ENCODE peak calls at places on chromosomes 12 and 14, in ten cellular contexts. One of them, this sample, is unnamed.

GRCh38 chr14:23882884-23883283 is 70.7 kb upstream of the DHRS4 start:
- DNase-seq in fibroblast of lung: no peak
- DNase-seq in epithelial cell of esophagus: no peak
- DNase-seq in fibroblast of pulmonary artery: no peak
- DNase-seq in fibroblast of mammary gland: no peak
- DNase-seq in neural crest cell: no peak
- DNase-seq in heart left ventricle: no peak
- DNase-seq in tibial artery: no peak
- DNase-seq in neural progenitor cell: no peak
- DNase-seq in astrocyte of the spinal cord: no peak
- DNase-seq in this sample: no peak

GRCh38 chr14:67820428-67820881 is 876 bp downstream of the RAD51B start:
- DNase-seq in fibroblast of lung: peak
- DNase-seq in epithelial cell of esophagus: peak
- DNase-seq in fibroblast of pulmonary artery: peak
- DNase-seq in fibroblast of mammary gland: peak
- DNase-seq in neural crest cell: no peak
- DNase-seq in heart left ventricle: no peak
- DNase-seq in tibial artery: no peak
- DNase-seq in neural progenitor cell: peak
- DNase-seq in astrocyte of the spinal cord: no peak
- DNase-seq in this sample: peak

GRCh38 chr12:106093246-106093645 is 45.5 kb downstream of the NUAK1 start:
- DNase-seq in fibroblast of lung: no peak
- DNase-seq in epithelial cell of esophagus: no peak
- DNase-seq in fibroblast of pulmonary artery: no peak
- DNase-seq in fibroblast of mammary gland: no peak
- DNase-seq in neural crest cell: no peak
- DNase-seq in heart left ventricle: no peak
- DNase-seq in tibial artery: no peak
- DNase-seq in neural progenitor cell: no peak
- DNase-seq in astrocyte of the spinal cord: peak
- DNase-seq in this sample: no peak

GRCh38 chr14:76581592-76581991 is 179.7 kb upstream of the VASH1 start:
- DNase-seq in fibroblast of lung: no peak
- DNase-seq in epithelial cell of esophagus: peak
- DNase-seq in fibroblast of pulmonary artery: no peak
- DNase-seq in fibroblast of mammary gland: no peak
- DNase-seq in neural crest cell: no peak
- DNase-seq in heart left ventricle: no peak
- DNase-seq in tibial artery: no peak
- DNase-seq in neural progenitor cell: no peak
- DNase-seq in astrocyte of the spinal cord: no peak
- DNase-seq in this sample: peak

GRCh38 chr12:120352117-120352516 is 16.8 kb downstream of the MSI1 start:
- DNase-seq in fibroblast of lung: peak
- DNase-seq in epithelial cell of esophagus: peak
- DNase-seq in fibroblast of pulmonary artery: peak
- DNase-seq in fibroblast of mammary gland: peak
- DNase-seq in neural crest cell: no peak
- DNase-seq in heart left ventricle: no peak
- DNase-seq in tibial artery: no peak
- DNase-seq in neural progenitor cell: no peak
- DNase-seq in astrocyte of the spinal cord: peak
- DNase-seq in this sample: no peak

GRCh38 chr12:82176761-82177490 is 181.3 kb downstream of the CCDC59 start:
- DNase-seq in fibroblast of lung: no peak
- DNase-seq in epithelial cell of esophagus: no peak
- DNase-seq in fibroblast of pulmonary artery: no peak
- DNase-seq in fibroblast of mammary gland: no peak
- DNase-seq in neural crest cell: no peak
- DNase-seq in heart left ventricle: no peak
- DNase-seq in tibial artery: no peak
- DNase-seq in neural progenitor cell: no peak
- DNase-seq in astrocyte of the spinal cord: peak
- DNase-seq in this sample: no peak

GRCh38 chr12:124188561-124189405 is 106.1 kb upstream of the RFLNA start:
- DNase-seq in fibroblast of lung: no peak
- DNase-seq in epithelial cell of esophagus: peak
- DNase-seq in fibroblast of pulmonary artery: peak
- DNase-seq in fibroblast of mammary gland: no peak
- DNase-seq in neural crest cell: no peak
- DNase-seq in heart left ventricle: peak
- DNase-seq in tibial artery: no peak
- DNase-seq in neural progenitor cell: no peak
- DNase-seq in astrocyte of the spinal cord: no peak
- DNase-seq in this sample: peak

GRCh38 chr12:75725505-75726120 is 214.2 kb upstream of the KRR1 start:
- DNase-seq in fibroblast of lung: no peak
- DNase-seq in epithelial cell of esophagus: peak
- DNase-seq in fibroblast of pulmonary artery: peak
- DNase-seq in fibroblast of mammary gland: peak
- DNase-seq in neural crest cell: no peak
- DNase-seq in heart left ventricle: no peak
- DNase-seq in tibial artery: no peak
- DNase-seq in neural progenitor cell: no peak
- DNase-seq in astrocyte of the spinal cord: peak
- DNase-seq in this sample: peak

GRCh38 chr12:4441355-4442330 is 4.0 kb downstream of the FGF6 start:
- DNase-seq in fibroblast of lung: no peak
- DNase-seq in epithelial cell of esophagus: no peak
- DNase-seq in fibroblast of pulmonary artery: no peak
- DNase-seq in fibroblast of mammary gland: no peak
- DNase-seq in neural crest cell: no peak
- DNase-seq in heart left ventricle: no peak
- DNase-seq in tibial artery: no peak
- DNase-seq in neural progenitor cell: peak
- DNase-seq in astrocyte of the spinal cord: peak
- DNase-seq in this sample: no peak

GRCh38 chr14:105064721-105065143 is 498 bp downstream of the GPR132 start:
- DNase-seq in fibroblast of lung: no peak
- DNase-seq in epithelial cell of esophagus: no peak
- DNase-seq in fibroblast of pulmonary artery: peak
- DNase-seq in fibroblast of mammary gland: peak
- DNase-seq in neural crest cell: no peak
- DNase-seq in heart left ventricle: no peak
- DNase-seq in tibial artery: no peak
- DNase-seq in neural progenitor cell: peak
- DNase-seq in astrocyte of the spinal cord: peak
- DNase-seq in this sample: no peak

GRCh38 chr12:53265783-53266182 is 2.3 kb upstream of the ESPL1 start:
- DNase-seq in fibroblast of lung: no peak
- DNase-seq in epithelial cell of esophagus: peak
- DNase-seq in fibroblast of pulmonary artery: no peak
- DNase-seq in fibroblast of mammary gland: peak
- DNase-seq in neural crest cell: no peak
- DNase-seq in heart left ventricle: no peak
- DNase-seq in tibial artery: no peak
- DNase-seq in neural progenitor cell: no peak
- DNase-seq in astrocyte of the spinal cord: no peak
- DNase-seq in this sample: no peak

DNA sequence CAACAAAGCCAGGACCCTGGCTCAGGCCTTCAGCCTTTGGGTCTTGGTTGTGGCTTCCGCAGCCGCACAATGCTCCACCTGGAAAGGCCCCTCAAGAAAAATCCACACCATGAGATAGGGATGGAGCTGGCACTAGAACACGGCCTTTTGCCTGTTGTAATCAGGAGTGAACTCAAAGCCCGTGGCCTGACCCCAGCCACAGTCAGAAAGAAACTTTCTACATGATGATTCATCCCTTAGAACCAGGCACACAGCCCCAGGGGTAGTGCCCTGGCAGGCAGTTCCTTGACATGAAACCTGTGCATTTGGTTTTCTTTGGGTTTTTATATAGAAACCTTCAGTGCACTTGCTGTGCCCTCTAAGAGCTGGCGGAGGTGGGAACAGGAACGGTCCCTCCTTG is 5.1 kb downstream of the CLMN start:
- DNase-seq in fibroblast of lung: peak
- DNase-seq in epithelial cell of esophagus: peak
- DNase-seq in fibroblast of pulmonary artery: no peak
- DNase-seq in fibroblast of mammary gland: peak
- DNase-seq in neural crest cell: no peak
- DNase-seq in heart left ventricle: no peak
- DNase-seq in tibial artery: peak
- DNase-seq in neural progenitor cell: no peak
- DNase-seq in astrocyte of the spinal cord: peak
- DNase-seq in this sample: peak
- TF ChIP-seq CTCF in fibroblast of lung: no peak
- TF ChIP-seq CTCF in epithelial cell of esophagus: no peak
- TF ChIP-seq CTCF in fibroblast of pulmonary artery: no peak
- TF ChIP-seq CTCF in fibroblast of mammary gland: no peak
- TF ChIP-seq CTCF in neural crest cell: no peak
- TF ChIP-seq CTCF in heart left ventricle: no peak
- TF ChIP-seq CTCF in tibial artery: no peak
- TF ChIP-seq CTCF in neural progenitor cell: no peak
- TF ChIP-seq CTCF in astrocyte of the spinal cord: no peak
- TF ChIP-seq CTCF in this sample: no peak

GRCh38 chr12:102811125-102811737 is 105.8 kb downstream of the PAH start:
- DNase-seq in fibroblast of lung: no peak
- DNase-seq in epithelial cell of esophagus: no peak
- DNase-seq in fibroblast of pulmonary artery: peak
- DNase-seq in fibroblast of mammary gland: peak
- DNase-seq in neural crest cell: peak
- DNase-seq in heart left ventricle: no peak
- DNase-seq in tibial artery: no peak
- DNase-seq in neural progenitor cell: peak
- DNase-seq in astrocyte of the spinal cord: no peak
- DNase-seq in this sample: peak
- TF ChIP-seq CTCF in fibroblast of lung: peak
- TF ChIP-seq CTCF in epithelial cell of esophagus: peak
- TF ChIP-seq CTCF in fibroblast of pulmonary artery: peak
- TF ChIP-seq CTCF in fibroblast of mammary gland: peak
- TF ChIP-seq CTCF in neural crest cell: peak
- TF ChIP-seq CTCF in heart left ventricle: no peak
- TF ChIP-seq CTCF in tibial artery: peak
- TF ChIP-seq CTCF in neural progenitor cell: peak
- TF ChIP-seq CTCF in astrocyte of the spinal cord: peak
- TF ChIP-seq CTCF in this sample: peak

GRCh38 chr12:99806304-99806703 is 158.8 kb downstream of the GARIN6 start:
- DNase-seq in fibroblast of lung: no peak
- DNase-seq in epithelial cell of esophagus: no peak
- DNase-seq in fibroblast of pulmonary artery: no peak
- DNase-seq in fibroblast of mammary gland: no peak
- DNase-seq in neural crest cell: no peak
- DNase-seq in heart left ventricle: no peak
- DNase-seq in tibial artery: no peak
- DNase-seq in neural progenitor cell: no peak
- DNase-seq in astrocyte of the spinal cord: no peak
- DNase-seq in this sample: no peak

GRCh38 chr12:99809921-99810320 is 162.4 kb downstream of the GARIN6 start:
- DNase-seq in fibroblast of lung: no peak
- DNase-seq in epithelial cell of esophagus: no peak
- DNase-seq in fibroblast of pulmonary artery: no peak
- DNase-seq in fibroblast of mammary gland: no peak
- DNase-seq in neural crest cell: no peak
- DNase-seq in heart left ventricle: no peak
- DNase-seq in tibial artery: no peak
- DNase-seq in neural progenitor cell: peak
- DNase-seq in astrocyte of the spinal cord: no peak
- DNase-seq in this sample: no peak

DNA sequence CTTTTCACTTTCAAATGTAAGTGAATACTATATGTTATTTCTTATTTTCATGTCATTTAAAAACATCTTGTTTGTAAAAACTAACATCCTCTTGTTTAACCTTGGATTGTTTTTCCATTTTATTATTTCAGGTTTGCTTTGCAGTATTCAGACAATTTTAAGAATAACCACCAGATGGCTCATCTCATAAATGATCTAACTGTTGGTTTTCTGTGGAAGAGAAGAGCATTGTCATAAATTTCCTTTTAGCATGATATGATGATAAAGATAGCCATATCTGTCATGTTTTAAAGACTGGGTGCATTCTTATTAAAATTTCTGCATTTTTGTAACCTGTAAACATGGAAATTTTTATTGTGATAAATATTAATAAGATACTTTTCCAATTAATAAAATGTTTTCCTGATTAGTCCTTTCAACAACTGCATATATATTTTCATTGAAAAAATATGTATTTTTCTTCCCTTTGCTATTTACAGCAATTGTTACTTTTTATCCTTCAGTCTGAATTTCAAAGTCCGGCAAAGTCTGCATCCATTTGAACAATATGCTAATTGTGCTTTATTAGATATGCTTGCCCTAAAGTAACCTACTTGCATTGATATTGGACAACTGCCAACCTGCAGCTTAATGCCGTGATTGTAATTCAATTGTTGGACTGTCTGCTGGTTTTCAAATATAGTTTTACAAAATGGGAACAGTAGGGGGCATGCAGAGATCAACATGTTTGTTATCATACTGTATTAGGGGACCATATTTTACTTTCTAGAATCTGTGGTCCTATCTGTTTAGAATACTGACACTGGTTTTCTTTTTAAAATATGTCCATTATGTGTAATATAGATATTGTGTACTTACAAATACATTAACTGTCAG is 163.4 kb downstream of the GARIN6 start:
- DNase-seq in fibroblast of lung: peak
- DNase-seq in epithelial cell of esophagus: peak
- DNase-seq in fibroblast of pulmonary artery: peak
- DNase-seq in fibroblast of mammary gland: peak
- DNase-seq in neural crest cell: no peak
- DNase-seq in heart left ventricle: no peak
- DNase-seq in tibial artery: no peak
- DNase-seq in neural progenitor cell: no peak
- DNase-seq in astrocyte of the spinal cord: peak
- DNase-seq in this sample: no peak
- TF ChIP-seq CTCF in fibroblast of lung: peak
- TF ChIP-seq CTCF in epithelial cell of esophagus: peak
- TF ChIP-seq CTCF in fibroblast of pulmonary artery: peak
- TF ChIP-seq CTCF in fibroblast of mammary gland: peak
- TF ChIP-seq CTCF in neural crest cell: peak
- TF ChIP-seq CTCF in heart left ventricle: no peak
- TF ChIP-seq CTCF in tibial artery: peak
- TF ChIP-seq CTCF in neural progenitor cell: peak
- TF ChIP-seq CTCF in astrocyte of the spinal cord: peak
- TF ChIP-seq CTCF in this sample: peak

DNA sequence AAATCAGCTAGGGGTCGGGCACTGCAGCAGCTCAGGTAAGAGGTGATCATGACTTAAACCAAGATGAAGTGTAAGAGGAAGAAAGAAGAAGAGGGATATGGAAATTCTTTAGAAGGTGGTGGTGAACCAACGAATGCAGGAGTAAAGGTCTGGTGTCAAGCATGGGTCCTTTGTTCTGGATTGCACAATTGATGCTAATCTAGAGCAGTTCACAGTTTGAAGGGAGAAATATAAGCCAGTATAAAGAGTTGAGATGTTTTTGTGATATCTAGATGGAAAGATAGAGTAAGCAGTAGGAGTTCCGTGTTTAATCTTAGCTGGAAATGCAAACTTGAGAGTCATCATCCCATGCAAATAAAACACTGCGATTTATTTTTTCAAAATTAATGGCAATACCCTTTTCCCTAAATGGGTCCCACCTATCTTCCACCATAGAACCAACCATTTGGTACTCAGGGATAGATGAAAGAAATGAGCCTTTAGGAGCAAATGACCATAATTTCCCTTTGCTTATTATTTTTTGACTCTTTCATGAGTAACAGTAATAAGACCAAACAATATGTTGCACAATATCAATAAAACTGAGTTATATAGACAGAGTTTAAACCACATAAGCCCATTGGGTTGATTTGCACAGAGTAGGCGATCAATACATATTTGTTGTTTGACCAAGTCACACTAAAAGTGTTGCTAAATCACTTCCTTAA is 15.0 kb upstream of the MGP start:
- DNase-seq in fibroblast of lung: no peak
- DNase-seq in epithelial cell of esophagus: no peak
- DNase-seq in fibroblast of pulmonary artery: no peak
- DNase-seq in fibroblast of mammary gland: no peak
- DNase-seq in neural crest cell: no peak
- DNase-seq in heart left ventricle: no peak
- DNase-seq in tibial artery: no peak
- DNase-seq in neural progenitor cell: no peak
- DNase-seq in astrocyte of the spinal cord: no peak
- DNase-seq in this sample: no peak
- TF ChIP-seq CTCF in fibroblast of lung: no peak
- TF ChIP-seq CTCF in epithelial cell of esophagus: no peak
- TF ChIP-seq CTCF in fibroblast of pulmonary artery: no peak
- TF ChIP-seq CTCF in fibroblast of mammary gland: no peak
- TF ChIP-seq CTCF in neural crest cell: no peak
- TF ChIP-seq CTCF in heart left ventricle: no peak
- TF ChIP-seq CTCF in tibial artery: no peak
- TF ChIP-seq CTCF in neural progenitor cell: no peak
- TF ChIP-seq CTCF in astrocyte of the spinal cord: no peak
- TF ChIP-seq CTCF in this sample: no peak

This sample was measured in RWPE1.